ENCODE peak calls at places on chromosome 13, in seven cellular contexts. O, Z, N, S, J, F and E are unnamed samples.

GRCh38 chr13:48635478-48635877 is 18.3 kb upstream of the CYSLTR2 start:
- DNase-seq in O (no peak), Z (no peak), N (no peak), S (no peak), J (no peak), F (no peak), E (no peak)

GRCh38 chr13:100611678-100612492 is 23.3 kb upstream of the GGACT start:
- DNase-seq in O (peak; percentile 8), Z (no peak), N (no peak), S (peak; percentile 73), J (no peak), F (no peak), E (no peak)

GRCh38 chr13:59843040-59843439 is 320.7 kb downstream of the DIAPH3 start:
- DNase-seq in O (no peak), Z (no peak), N (no peak), S (no peak), J (no peak), F (no peak), E (no peak)

GRCh38 chr13:90427322-90428272 is 919.9 kb upstream of the MIR17HG start:
- DNase-seq in O (no peak), Z (no peak), N (no peak), S (no peak), J (no peak), F (no peak), E (no peak)

GRCh38 chr13:41900918-41901317 is 60.0 kb downstream of the VWA8 start:
- DNase-seq in O (no peak), Z (no peak), N (peak; percentile 25), S (peak; percentile 30), J (no peak), F (no peak), E (no peak)

GRCh38 chr13:24032674-24033073 is 127.8 kb upstream of the SPATA13 start:
- DNase-seq in O (peak; percentile 61), Z (no peak), N (peak; percentile 60), S (no peak), J (no peak), F (no peak), E (no peak)

GRCh38 chr13:40682449-40683240 is 16.2 kb upstream of the FOXO1 start:
- DNase-seq in O (peak; percentile 29), Z (no peak), N (peak; percentile 49), S (no peak), J (no peak), F (no peak), E (no peak)

GRCh38 chr13:99536023-99536422 is 34.8 kb downstream of the TM9SF2 start:
- DNase-seq in O (no peak), Z (no peak), N (no peak), S (no peak), J (no peak), F (no peak), E (no peak)

GRCh38 chr13:99429670-99430069 is 71.6 kb upstream of the TM9SF2 start:
- DNase-seq in O (no peak), Z (no peak), N (no peak), S (no peak), J (no peak), F (no peak), E (no peak)

GRCh38 chr13:36430247-36431203 is 1.8 kb upstream of the CCNA1 start:
- DNase-seq in O (no peak), Z (no peak), N (no peak), S (no peak), J (no peak), F (no peak), E (no peak)

GRCh38 chr13:53250977-53251376 is 222.4 kb downstream of the OLFM4 start:
- DNase-seq in O (no peak), Z (no peak), N (no peak), S (no peak), J (no peak), F (no peak), E (no peak)

GRCh38 chr13:40389081-40389641 is 277.3 kb downstream of the FOXO1 start:
- DNase-seq in O (no peak), Z (no peak), N (no peak), S (no peak), J (no peak), F (no peak), E (no peak)

GRCh38 chr13:35460061-35460460 is 16.4 kb downstream of the MAB21L1 start:
- DNase-seq in O (peak; percentile 13), Z (no peak), N (peak; percentile 54), S (no peak), J (no peak), F (no peak), E (no peak)

GRCh38 chr13:26029581-26030136 is 22.2 kb downstream of the SHISA2 start:
- DNase-seq in O (no peak), Z (no peak), N (no peak), S (no peak), J (no peak), F (no peak), E (no peak)

GRCh38 chr13:43787998-43788397 is 1.2 kb upstream of the ENOX1 start:
- DNase-seq in O (peak; percentile 49), Z (no peak), N (peak; percentile 75), S (no peak), J (no peak), F (no peak), E (no peak)
- H3K4me3 ChIP-seq in O (peak overlapping the region; percentile 70), Z (peak overlapping the region; percentile 83), N (peak overlapping the region; percentile 64), S (peak overlapping the region; percentile 66), J (peak overlapping the region; percentile 60), F (no peak overlapping the region), E (no peak overlapping the region)

DNA sequence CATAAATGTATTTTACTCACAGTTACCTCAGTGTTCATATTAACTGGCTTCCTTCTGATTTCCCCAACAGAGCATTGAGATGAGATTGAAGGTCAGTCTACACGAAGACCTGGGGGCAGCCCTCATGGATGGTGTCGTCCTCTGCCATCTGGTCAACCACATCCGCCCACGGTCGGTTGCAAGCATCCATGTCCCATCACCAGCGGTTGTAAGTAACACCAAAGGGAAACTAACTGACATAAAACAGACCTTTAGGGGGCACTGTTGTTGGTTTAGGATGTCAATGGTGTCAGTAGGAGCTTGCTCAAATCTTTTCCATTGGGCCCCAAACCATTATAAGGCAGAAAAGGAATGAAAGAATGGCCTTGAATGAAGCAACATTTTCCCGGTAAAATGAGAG is 68.2 kb downstream of the ESD start:
- DNase-seq in O (no peak), Z (no peak), N (peak; percentile 31), S (peak; percentile 8), J (no peak), F (no peak), E (no peak)
- TF ChIP-seq CTCF in O (peak; percentile 19), Z (no peak), N (peak; percentile 20), S (no peak), J (peak; percentile 31), F (no peak), E (no peak)

GRCh38 chr13:51276684-51277083 is 54.5 kb downstream of the FAM124A start:
- DNase-seq in O (no peak), Z (no peak), N (peak; percentile 7), S (no peak), J (no peak), F (no peak), E (no peak)

GRCh38 chr13:51277943-51278342 is 55.7 kb downstream of the FAM124A start:
- DNase-seq in O (no peak), Z (no peak), N (no peak), S (no peak), J (no peak), F (no peak), E (no peak)

GRCh38 chr13:51280379-51280940 is 58.3 kb downstream of the FAM124A start:
- DNase-seq in O (no peak), Z (no peak), N (no peak), S (no peak), J (no peak), F (no peak), E (no peak)

GRCh38 chr13:51275101-51275500 is 52.9 kb downstream of the FAM124A start:
- DNase-seq in O (no peak), Z (no peak), N (no peak), S (no peak), J (no peak), F (no peak), E (no peak)

DNA sequence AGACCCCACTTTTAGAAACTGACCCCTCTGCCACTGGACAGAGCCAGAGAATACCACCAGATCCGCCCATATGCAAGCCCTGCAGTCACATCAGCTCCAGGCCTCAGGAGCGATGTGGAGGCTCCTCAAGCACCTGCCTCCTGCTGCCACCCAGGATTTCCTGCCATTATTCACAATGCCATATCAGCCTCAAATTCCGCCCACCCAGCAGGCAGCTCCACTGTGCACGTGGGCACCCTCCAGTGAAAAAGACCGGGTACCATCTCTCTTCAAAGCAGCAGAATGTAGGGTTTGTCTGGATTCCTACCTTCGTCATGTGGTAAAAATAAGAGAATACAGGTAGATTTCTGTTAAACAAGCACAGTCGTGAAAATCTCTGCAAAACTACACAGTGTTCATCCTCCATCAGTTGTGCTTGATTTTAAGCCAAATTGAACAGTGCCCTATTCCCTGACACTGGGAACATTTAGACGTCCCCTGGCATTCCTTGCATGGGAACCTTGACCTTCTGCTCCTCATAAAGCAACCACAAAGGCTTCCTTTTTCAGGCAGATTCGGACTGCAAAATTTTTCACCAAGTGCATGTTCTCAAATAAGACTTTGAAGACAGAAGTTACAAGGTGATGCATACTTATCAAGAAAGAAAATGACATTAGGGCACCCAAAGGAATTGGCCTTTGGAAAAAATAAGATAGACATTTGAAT is 56.4 kb downstream of the FAM124A start:
- DNase-seq in O (no peak), Z (no peak), N (no peak), S (no peak), J (no peak), F (no peak), E (no peak)
- H3K4me3 ChIP-seq in O (no peak overlapping the region), Z (no peak overlapping the region), N (no peak overlapping the region), S (no peak overlapping the region), J (no peak overlapping the region), F (no peak overlapping the region), E (no peak overlapping the region)

DNA sequence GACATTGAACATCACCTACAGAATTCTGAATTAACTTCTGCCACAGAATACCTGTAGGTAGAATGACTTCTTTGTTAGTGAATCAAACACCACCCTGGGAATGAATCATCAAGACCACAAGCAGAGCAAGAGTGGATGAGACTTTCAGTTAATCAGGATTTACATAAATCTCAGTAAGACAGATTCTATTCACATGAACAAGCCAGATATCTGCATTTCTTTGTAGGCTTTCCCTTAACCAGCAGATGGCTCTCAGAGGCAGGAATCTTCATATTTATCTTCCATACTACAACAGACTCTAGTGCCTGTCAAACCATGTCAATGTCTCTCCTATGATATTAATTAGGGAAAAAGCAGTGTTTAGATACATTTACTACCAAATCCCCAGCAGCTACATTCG is 412.1 kb downstream of the KLF12 start:
- DNase-seq in O (peak; percentile 36), Z (no peak), N (peak; percentile 58), S (peak; percentile 94), J (no peak), F (no peak), E (peak; percentile 6)
- TF ChIP-seq CTCF in O (peak; percentile 56), Z (no peak), N (peak; percentile 48), S (peak; percentile 43), J (peak; percentile 11), F (no peak), E (peak; percentile 52)